ENCODE peak calls at places on chromosomes 16 and 17, in seven cellular contexts. A is GM18507, J is body of pancreas, M is MM.1S, Y is psoas muscle, D is renal cortical epithelial cell, Q is foreskin keratinocyte. N is an unnamed sample.

GRCh38 chr17:7915611-7916382 is at the start of gene RNF227:
- DNase-seq in A (peak), J (peak), M (peak), Y (peak), D (peak), Q (peak), N (peak)

GRCh38 chr16:86884256-86884655 is 305.9 kb downstream of the FOXL1 start:
- DNase-seq in A (no peak), J (no peak), M (no peak), Y (no peak), D (no peak), Q (no peak), N (no peak)

GRCh38 chr17:38455288-38455915 is 27.1 kb downstream of the ARHGAP23 start:
- DNase-seq in A (no peak), J (no peak), M (no peak), Y (no peak), D (no peak), Q (no peak), N (no peak)

GRCh38 chr17:31467502-31468256 is 76.2 kb downstream of the RAB11FIP4 start:
- DNase-seq in A (no peak), J (peak), M (no peak), Y (no peak), D (no peak), Q (no peak), N (peak)

GRCh38 chr17:57085448-57086068 is 512 bp downstream of the AKAP1 start:
- DNase-seq in A (peak), J (peak), M (peak), Y (peak), D (no peak), Q (no peak), N (peak)

GRCh38 chr16:72992142-72992601 is 55.8 kb downstream of the ZFHX3 start:
- DNase-seq in A (no peak), J (no peak), M (no peak), Y (no peak), D (peak), Q (no peak), N (no peak)

GRCh38 chr17:79115487-79115886 is 40.9 kb downstream of the ENGASE start:
- DNase-seq in A (no peak), J (no peak), M (no peak), Y (no peak), D (no peak), Q (no peak), N (no peak)

GRCh38 chr17:79971651-79972050 is 64.0 kb downstream of the TBC1D16 start:
- DNase-seq in A (no peak), J (peak), M (no peak), Y (no peak), D (no peak), Q (no peak), N (no peak)

GRCh38 chr17:66995944-66996343 is 31.4 kb downstream of the CACNG4 start:
- DNase-seq in A (no peak), J (no peak), M (no peak), Y (no peak), D (no peak), Q (no peak), N (no peak)

GRCh38 chr16:87432330-87432915 is 40.3 kb downstream of the MAP1LC3B start:
- DNase-seq in A (no peak), J (no peak), M (no peak), Y (no peak), D (no peak), Q (no peak), N (no peak)

GRCh38 chr16:27671410-27671809 is 121.5 kb downstream of the KATNIP start:
- DNase-seq in A (no peak), J (no peak), M (no peak), Y (no peak), D (no peak), Q (peak), N (no peak)

GRCh38 chr17:79368521-79368920 is 242.3 kb downstream of the RBFOX3 start:
- DNase-seq in A (no peak), J (no peak), M (no peak), Y (peak), D (no peak), Q (no peak), N (no peak)

GRCh38 chr17:36926226-36926625 is 11.0 kb upstream of the LHX1 start:
- DNase-seq in A (no peak), J (no peak), M (no peak), Y (no peak), D (no peak), Q (no peak), N (no peak)

GRCh38 chr16:396605-397004 is 394 bp upstream of the NME4 start:
- DNase-seq in A (no peak), J (no peak), M (peak), Y (peak), D (no peak), Q (no peak), N (no peak)

GRCh38 chr16:56632160-56632847 is at the start of gene MT1M:
- DNase-seq in A (no peak), J (peak), M (no peak), Y (peak), D (no peak), Q (no peak), N (peak)

GRCh38 chr17:57548421-57549385 is 196.4 kb downstream of the CCDC182 start:
- DNase-seq in A (no peak), J (no peak), M (no peak), Y (no peak), D (no peak), Q (no peak), N (no peak)

GRCh38 chr16:87123356-87124001 is 193.7 kb downstream of the C16orf95 start:
- DNase-seq in A (no peak), J (no peak), M (no peak), Y (no peak), D (no peak), Q (no peak), N (no peak)

GRCh38 chr17:28969706-28970393 is 18.5 kb upstream of the PHF12 start:
- DNase-seq in A (no peak), J (no peak), M (no peak), Y (no peak), D (no peak), Q (no peak), N (no peak)

GRCh38 chr17:62134397-62134796 is 69.3 kb upstream of the MED13 start:
- DNase-seq in A (no peak), J (no peak), M (no peak), Y (no peak), D (no peak), Q (no peak), N (no peak)

GRCh38 chr17:73343168-73343634 is 31.4 kb upstream of the CDC42EP4 start:
- DNase-seq in A (no peak), J (no peak), M (no peak), Y (peak), D (peak), Q (no peak), N (peak)

GRCh38 chr17:66522591-66523272 is 220.3 kb downstream of the PRKCA start:
- DNase-seq in A (no peak), J (no peak), M (no peak), Y (no peak), D (no peak), Q (no peak), N (no peak)

GRCh38 chr16:87045462-87046216 is 271.6 kb downstream of the C16orf95 start:
- DNase-seq in A (no peak), J (no peak), M (no peak), Y (no peak), D (no peak), Q (no peak), N (no peak)

GRCh38 chr16:85574672-85575475 is 38.2 kb upstream of the GSE1 start:
- DNase-seq in A (no peak), J (no peak), M (no peak), Y (no peak), D (no peak), Q (no peak), N (no peak)

GRCh38 chr17:58371300-58371950 is 19.4 kb upstream of the SUPT4H1 start:
- DNase-seq in A (no peak), J (no peak), M (no peak), Y (no peak), D (no peak), Q (no peak), N (no peak)

GRCh38 chr16:49868164-49868668 is 12.3 kb upstream of the ZNF423 start:
- DNase-seq in A (no peak), J (no peak), M (no peak), Y (no peak), D (no peak), Q (no peak), N (no peak)

GRCh38 chr17:73522696-73523095 is 121.5 kb downstream of the SDK2 start:
- DNase-seq in A (no peak), J (no peak), M (no peak), Y (peak), D (no peak), Q (no peak), N (no peak)

N was measured in caudate nucleus.